ENCODE peak calls at places on chromosomes 2 and 18, in six cellular contexts. S is AML-193; Z is activated CD8-positive, alpha-beta memory T cell treated with anti-CD3 and anti-CD28 coated beads, Interleukin-2, amount 10 ng/mL, durations not matched to agents 7 days and 5 days; R is A172; P is SK-N-DZ; I is mammary epithelial cell. C is an unnamed sample.

GRCh38 chr2:120439637-120440384 is 93.9 kb downstream of the INHBB start:
- DNase-seq in S (no peak), Z (no peak), R (no peak), P (no peak), I (no peak), C (no peak)

GRCh38 chr2:160379399-160379798 is 114.2 kb downstream of the RBMS1 start:
- DNase-seq in S (peak; percentile 73), Z (no peak), R (no peak), P (peak; percentile 24), I (peak; percentile 40), C (peak; percentile 68)

GRCh38 chr2:109403841-109404201 is 209.9 kb downstream of the SEPTIN10 start:
- DNase-seq in S (no peak), Z (no peak), R (no peak), P (no peak), I (peak; percentile 19), C (no peak)

GRCh38 chr18:44839239-44839666 is 158.6 kb downstream of the SETBP1 start:
- DNase-seq in S (peak; percentile 79), Z (peak; percentile 91), R (peak; percentile 39), P (no peak), I (peak; percentile 57), C (peak; percentile 91)

GRCh38 chr2:12585784-12586183 is 131.0 kb upstream of the TRIB2 start:
- DNase-seq in S (no peak), Z (no peak), R (no peak), P (no peak), I (no peak), C (no peak)

GRCh38 chr2:174893018-174893417 is 112.2 kb downstream of the CHN1 start:
- DNase-seq in S (no peak), Z (no peak), R (no peak), P (no peak), I (no peak), C (no peak)

GRCh38 chr2:236569593-236569973 is at the start of gene ACKR3:
- DNase-seq in S (no peak), Z (peak; percentile 89), R (peak; percentile 67), P (peak; percentile 49), I (peak; percentile 75), C (peak; percentile 89)

GRCh38 chr18:63051928-63052327 is 267.6 kb downstream of the BCL2 start:
- DNase-seq in S (no peak), Z (no peak), R (no peak), P (no peak), I (no peak), C (no peak)

GRCh38 chr2:217929757-217930707 is 72.8 kb downstream of the TNS1 start:
- DNase-seq in S (no peak), Z (no peak), R (no peak), P (no peak), I (no peak), C (no peak)

GRCh38 chr2:144459937-144460336 is 60.0 kb downstream of the ZEB2 start:
- DNase-seq in S (no peak), Z (peak; percentile 84), R (no peak), P (no peak), I (no peak), C (no peak)

GRCh38 chr2:17899871-17900270 is 21.4 kb downstream of the KCNS3 start:
- DNase-seq in S (no peak), Z (no peak), R (no peak), P (no peak), I (no peak), C (no peak)

GRCh38 chr2:30233142-30233961 is 2.0 kb downstream of the LBH start:
- DNase-seq in S (no peak), Z (peak; percentile 43), R (no peak), P (no peak), I (no peak), C (no peak)

GRCh38 chr2:75560022-75560767 is 544 bp downstream of the EVA1A start:
- DNase-seq in S (no peak), Z (no peak), R (peak; percentile 31), P (no peak), I (peak; percentile 52), C (no peak)